ENCODE peak calls at places on chromosome 17, in nine cellular contexts. L, E, J, F, A, T, U, R and P are unnamed samples.

GRCh38 chr17:38742431-38743308 is 5.5 kb downstream of the PCGF2 start:
- DNase-seq in J (peak; percentile 30), A (peak; percentile 96), U (peak; percentile 93), F (no peak), E (no peak), T (no peak), L (no peak), R (peak; percentile 67), P (no peak)

GRCh38 chr17:48636177-48637018 is 10.2 kb upstream of the HOXB9 start:
- DNase-seq in A (no peak), T (peak; percentile 55), E (peak; percentile 96), J (peak; percentile 97), F (peak; percentile 52), R (peak; percentile 41), U (peak; percentile 66), L (peak; percentile 98), P (no peak)

GRCh38 chr17:39027037-39027436 is 59.8 kb upstream of the FBXO47 start:
- DNase-seq in J (peak; percentile 85), E (no peak), A (peak; percentile 46), R (peak; percentile 27), L (peak; percentile 84), U (peak; percentile 56), T (no peak), F (peak; percentile 82), P (no peak)

GRCh38 chr17:64327201-64327930 is 63.3 kb downstream of the PECAM1 start:
- DNase-seq in R (peak; percentile 60), U (peak; percentile 93), E (no peak), F (peak; percentile 55), A (no peak), L (no peak), T (no peak), J (no peak), P (no peak)

GRCh38 chr17:32610027-32610650 is 123.3 kb downstream of the CDK5R1 start:
- DNase-seq in J (peak; percentile 45), E (no peak), F (no peak), U (no peak), A (no peak), R (no peak), L (no peak), T (no peak), P (no peak)

GRCh38 chr17:55911186-55911585 is 160.3 kb downstream of the PCTP start:
- DNase-seq in F (no peak), L (no peak), T (no peak), U (no peak), J (peak; percentile 10), A (no peak), E (no peak), R (no peak), P (no peak)

GRCh38 chr17:61532818-61533217 is 58.2 kb downstream of the NACA2 start:
- DNase-seq in A (no peak), F (no peak), E (no peak), U (no peak), J (no peak), L (no peak), R (no peak), T (no peak), P (no peak)

GRCh38 chr17:15945493-15946209 is 721 bp downstream of the ADORA2B start:
- DNase-seq in T (no peak), L (peak; percentile 36), E (no peak), U (peak; percentile 42), F (peak; percentile 26), A (no peak), J (peak; percentile 80), R (peak; percentile 34), P (no peak)

GRCh38 chr17:76439314-76439928 is 13.5 kb downstream of the UBE2O start:
- DNase-seq in J (no peak), E (no peak), T (no peak), R (no peak), L (no peak), F (no peak), U (no peak), A (no peak), P (no peak)

GRCh38 chr17:75344664-75345063 is 55.4 kb upstream of the SLC25A19 start:
- DNase-seq in R (peak; percentile 30), J (peak; percentile 70), L (peak; percentile 33), A (no peak), U (no peak), E (no peak), F (no peak), T (no peak), P (no peak)

GRCh38 chr17:38704645-38705522 is at the start of gene MLLT6:
- DNase-seq in E (peak; percentile 82), U (peak; percentile 79), J (peak; percentile 94), A (peak; percentile 72), T (peak; percentile 74), L (peak; percentile 89), R (peak; percentile 69), F (peak; percentile 81), P (peak; percentile 85)

GRCh38 chr17:522912-523311 is 170.3 kb upstream of the RPH3AL start:
- DNase-seq in J (peak; percentile 54), U (no peak), T (no peak), E (no peak), F (no peak), L (peak; percentile 93), R (no peak), A (no peak), P (no peak)

GRCh38 chr17:74954665-74955421 is 17.7 kb downstream of the HID1 start:
- DNase-seq in R (no peak), L (no peak), F (no peak), T (no peak), J (no peak), U (no peak), A (no peak), E (no peak), P (no peak)

GRCh38 chr17:1043601-1044251 is 46.8 kb downstream of the TIMM22 start:
- DNase-seq in E (no peak), F (peak; percentile 83), A (no peak), R (no peak), U (peak; percentile 68), T (no peak), J (peak; percentile 90), L (peak; percentile 76), P (no peak)

GRCh38 chr17:4980644-4981216 is 6.7 kb downstream of the CAMTA2 start:
- DNase-seq in L (peak; percentile 95), J (peak; percentile 94), E (peak; percentile 58), F (no peak), A (peak; percentile 71), U (peak; percentile 76), T (no peak), R (peak; percentile 40), P (peak; percentile 67)

GRCh38 chr17:21017861-21018260 is 24.9 kb downstream of the USP22 start:
- DNase-seq in E (no peak), J (peak; percentile 30), L (no peak), F (no peak), R (no peak), A (no peak), U (no peak), T (no peak), P (no peak)

GRCh38 chr17:3697157-3697515 is 1.2 kb upstream of the P2RX5 start:
- DNase-seq in F (no peak), A (no peak), R (no peak), E (no peak), J (peak; percentile 38), T (no peak), L (no peak), U (no peak), P (no peak)
- H3K27me3 ChIP-seq in F (peaks cover 39% of the 10 kb centered on the region), A (peaks cover 53% of the 10 kb centered on the region), R (peaks cover 6% of the 10 kb centered on the region), E (no peaks in the 10 kb centered on the region), J (peaks cover 27% of the 10 kb centered on the region), T (no peaks in the 10 kb centered on the region), L (peaks cover 25% of the 10 kb centered on the region), U (peaks cover 51% of the 10 kb centered on the region), P (no peaks in the 10 kb centered on the region)

DNA sequence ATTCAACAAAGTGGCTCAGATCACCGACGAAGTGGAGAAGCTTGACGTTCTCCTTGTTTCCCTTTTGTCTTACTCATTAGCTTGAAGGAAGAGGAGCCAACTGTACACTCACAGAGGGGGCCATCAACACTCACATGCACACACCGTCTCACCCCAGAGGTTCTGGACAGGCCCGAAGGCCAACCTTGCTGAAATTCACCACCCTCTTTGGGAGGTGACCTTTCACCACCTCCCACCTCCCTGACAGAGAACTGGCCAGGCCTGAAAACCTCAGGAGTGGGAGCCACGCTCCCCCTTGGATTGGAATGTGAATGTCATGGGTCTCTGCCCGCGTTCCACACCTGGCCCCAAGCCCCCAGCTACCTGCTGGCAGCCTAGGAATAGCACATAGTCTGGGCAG is 2.0 kb downstream of the DCXR start:
- DNase-seq in E (no peak), A (no peak), R (no peak), L (no peak), F (no peak), U (no peak), J (no peak), T (no peak), P (no peak)
- H3K4me3 ChIP-seq in E (no peak overlapping the region), A (no peak overlapping the region), R (no peak overlapping the region), L (no peak overlapping the region), F (no peak overlapping the region), U (no peak overlapping the region), J (no peak overlapping the region), T (no peak overlapping the region), P (no peak overlapping the region)

GRCh38 chr17:66789093-66789492 is 45.8 kb upstream of the CACNG5 start:
- DNase-seq in L (no peak), F (no peak), T (no peak), U (no peak), E (no peak), R (no peak), A (no peak), J (peak; percentile 50), P (no peak)
- H3K36me3 ChIP-seq in L (no peaks in the 10 kb centered on the region), F (no peaks in the 10 kb centered on the region), T (peaks cover 31% of the 10 kb centered on the region), U (no peaks in the 10 kb centered on the region), E (no peaks in the 10 kb centered on the region), R (peaks cover 12% of the 10 kb centered on the region), A (peaks cover 90% of the 10 kb centered on the region), J (no peaks in the 10 kb centered on the region), P (peaks cover 34% of the 10 kb centered on the region)

GRCh38 chr17:79212150-79213087 is 137.8 kb downstream of the ENGASE start:
- DNase-seq in U (no peak), E (no peak), J (peak; percentile 90), R (no peak), T (no peak), A (no peak), L (peak; percentile 72), F (no peak), P (no peak)

GRCh38 chr17:79214940-79215604 is 140.4 kb downstream of the ENGASE start:
- DNase-seq in J (peak; percentile 75), L (no peak), F (no peak), T (no peak), E (no peak), R (no peak), A (no peak), U (no peak), P (no peak)

GRCh38 chr17:79214459-79214858 is 139.8 kb downstream of the ENGASE start:
- DNase-seq in L (no peak), A (no peak), F (no peak), J (peak; percentile 66), E (no peak), U (no peak), T (no peak), R (no peak), P (no peak)

GRCh38 chr17:79211061-79211770 is 136.6 kb downstream of the ENGASE start:
- DNase-seq in F (no peak), T (no peak), L (no peak), J (peak; percentile 68), A (no peak), R (no peak), U (no peak), E (no peak), P (no peak)

DNA sequence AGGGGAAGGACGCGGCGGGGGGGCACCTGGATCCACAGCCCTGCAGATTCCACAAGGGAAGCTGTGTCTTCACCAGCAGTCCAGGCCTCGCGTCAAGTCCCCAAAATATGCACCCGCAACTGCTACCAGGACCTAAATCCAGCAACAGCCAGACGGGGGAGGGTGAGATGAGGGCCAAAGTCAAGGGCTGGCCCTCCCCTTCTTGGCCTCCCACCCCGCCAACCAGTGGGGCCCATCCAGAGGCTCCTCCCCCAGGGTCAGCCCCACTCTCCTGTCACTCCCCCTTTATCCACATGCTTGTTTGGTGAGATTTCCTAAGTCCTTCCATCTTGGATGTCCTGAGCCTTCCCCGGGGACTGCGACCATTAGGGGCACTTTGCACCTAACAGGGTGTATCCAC is 138.7 kb downstream of the ENGASE start:
- DNase-seq in F (no peak), R (no peak), T (no peak), E (no peak), L (peak; percentile 64), U (no peak), J (peak; percentile 92), A (no peak), P (no peak)
- H3K27me3 ChIP-seq in F (peaks cover 83% of the 10 kb centered on the region), R (no peaks in the 10 kb centered on the region), T (no peaks in the 10 kb centered on the region), E (peaks cover 97% of the 10 kb centered on the region), L (no peaks in the 10 kb centered on the region), U (no peaks in the 10 kb centered on the region), J (no peaks in the 10 kb centered on the region), A (peaks cover 70% of the 10 kb centered on the region), P (no peaks in the 10 kb centered on the region)